ENCODE peak calls at places on chromosomes 1 and 21, in five cellular contexts. V is brain microvascular endothelial cell; X is stimulated activated CD8-positive, alpha-beta memory T cell treated with anti-CD3 and anti-CD28 coated beads, Interleukin-2, amount 100 ng/mL, for 48 hours; H is upper lobe of right lung; A is naive B cell. T is an unnamed sample.

GRCh38 chr1:230382060-230382491 is 44.1 kb downstream of the PGBD5 start:
- DNase-seq in V (no peak), X (no peak), H (peak), A (no peak), T (no peak)

GRCh38 chr1:240084337-240084736 is 7.3 kb upstream of the FMN2 start:
- DNase-seq in V (no peak), X (no peak), H (no peak), A (no peak), T (no peak)

GRCh38 chr1:24535021-24535424 is 20.9 kb upstream of the NCMAP start:
- DNase-seq in V (no peak), X (peak), H (no peak), A (peak), T (no peak)

GRCh38 chr1:20100632-20101355 is 18.5 kb downstream of the PLA2G2D start:
- DNase-seq in V (peak), X (no peak), H (no peak), A (peak), T (no peak)

GRCh38 chr1:232273071-232273470 is 356.9 kb downstream of the SIPA1L2 start:
- DNase-seq in V (no peak), X (no peak), H (no peak), A (no peak), T (no peak)

GRCh38 chr1:61079276-61079897 is 3.0 kb upstream of the NFIA start:
- DNase-seq in V (no peak), X (no peak), H (no peak), A (no peak), T (no peak)

GRCh38 chr1:111734426-111734825 is 4.8 kb downstream of the INKA2 start:
- DNase-seq in V (no peak), X (no peak), H (no peak), A (no peak), T (no peak)

GRCh38 chr1:83637009-83637408 is 361.9 kb downstream of the TTLL7 start:
- DNase-seq in V (no peak), X (no peak), H (no peak), A (no peak), T (no peak)

GRCh38 chr1:196685506-196685905 is 33.7 kb downstream of the CFH start:
- DNase-seq in V (no peak), X (no peak), H (no peak), A (no peak), T (no peak)

GRCh38 chr1:44775930-44776748 is 799 bp downstream of the RPS8 start:
- DNase-seq in V (no peak), X (no peak), H (no peak), A (peak), T (no peak)

GRCh38 chr1:160789051-160789701 is 6.8 kb upstream of the LY9 start:
- DNase-seq in V (no peak), X (no peak), H (no peak), A (no peak), T (no peak)

GRCh38 chr1:42961560-42962091 is 3.0 kb upstream of the SLC2A1 start:
- DNase-seq in V (no peak), X (no peak), H (no peak), A (no peak), T (no peak)

GRCh38 chr21:43330306-43330881 is 96.5 kb downstream of the SIK1 start:
- DNase-seq in V (no peak), X (no peak), H (no peak), A (no peak), T (no peak)

GRCh38 chr1:15243275-15244043 is 3.6 kb upstream of the FHAD1 start:
- DNase-seq in V (no peak), X (no peak), H (peak), A (no peak), T (no peak)

GRCh38 chr1:109490029-109490933 is 3.6 kb upstream of the CYB561D1 start:
- DNase-seq in V (peak), X (peak), H (no peak), A (peak), T (peak)

GRCh38 chr1:220330265-220330664 is 58.0 kb upstream of the RAB3GAP2 start:
- DNase-seq in V (no peak), X (no peak), H (no peak), A (no peak), T (no peak)

GRCh38 chr21:14598065-14598464 is 52.0 kb upstream of the SAMSN1 start:
- DNase-seq in V (no peak), X (no peak), H (no peak), A (no peak), T (no peak)

GRCh38 chr1:78005755-78006154 is 1.0 kb downstream of the DNAJB4 start:
- DNase-seq in V (peak), X (no peak), H (no peak), A (no peak), T (peak)

GRCh38 chr1:187527346-187527745 is 698.6 kb downstream of the PLA2G4A start:
- DNase-seq in V (no peak), X (no peak), H (no peak), A (no peak), T (no peak)

GRCh38 chr1:110462964-110463363 is 12.0 kb downstream of the PROK1 start:
- DNase-seq in V (no peak), X (no peak), H (no peak), A (no peak), T (no peak)

GRCh38 chr21:14401217-14401616 is 18.3 kb upstream of the HSPA13 start:
- DNase-seq in V (no peak), X (no peak), H (no peak), A (no peak), T (no peak)

GRCh38 chr1:26844389-26844788 is 17.9 kb downstream of the ZDHHC18 start:
- DNase-seq in V (no peak), X (no peak), H (no peak), A (no peak), T (no peak)

GRCh38 chr1:116111196-116112021 is at the start of gene MAB21L3:
- DNase-seq in V (no peak), X (no peak), H (no peak), A (no peak), T (no peak)

GRCh38 chr1:118928739-118929554 is 59.2 kb downstream of the TBX15 start:
- DNase-seq in V (no peak), X (no peak), H (no peak), A (no peak), T (no peak)

GRCh38 chr1:95035536-95035935 is 37.2 kb downstream of the ALG14 start:
- DNase-seq in V (peak), X (no peak), H (no peak), A (no peak), T (no peak)